ENCODE peak calls at places on chromosomes 7 and 10, in eight cellular contexts. Q, Z, B, S, Y, V, D and K are unnamed samples.

GRCh38 chr7:138992052-138992531 is 10.9 kb upstream of the KIAA1549 start:
- DNase-seq in Q (no peak), Z (peak), B (no peak), S (no peak), Y (no peak), V (no peak), D (peak), K (peak)

GRCh38 chr10:46551701-46552525 is 4.5 kb downstream of the GPRIN2 start:
- DNase-seq in Q (no peak), Z (no peak), B (no peak), S (no peak), Y (no peak), V (no peak), D (no peak), K (no peak)

GRCh38 chr10:45421231-45422097 is 47.4 kb downstream of the ALOX5 start:
- DNase-seq in Q (peak), Z (no peak), B (no peak), S (peak), Y (no peak), V (no peak), D (no peak), K (no peak)

GRCh38 chr7:124257638-124258308 is 224.9 kb upstream of the TMEM229A start:
- DNase-seq in Q (no peak), Z (no peak), B (no peak), S (peak), Y (no peak), V (no peak), D (no peak), K (peak)

GRCh38 chr10:45624724-45625123 is 47.8 kb downstream of the ZFAND4 start:
- DNase-seq in Q (no peak), Z (no peak), B (no peak), S (no peak), Y (no peak), V (no peak), D (no peak), K (no peak)

GRCh38 chr10:13354783-13355182 is 6.7 kb upstream of the SEPHS1 start:
- DNase-seq in Q (no peak), Z (no peak), B (no peak), S (no peak), Y (no peak), V (no peak), D (no peak), K (no peak)

GRCh38 chr10:131015271-131015670 is 296.2 kb downstream of the TCERG1L start:
- DNase-seq in Q (no peak), Z (no peak), B (no peak), S (no peak), Y (no peak), V (no peak), D (no peak), K (no peak)

GRCh38 chr10:111766464-111766863 is 417.1 kb downstream of the GPAM start:
- DNase-seq in Q (no peak), Z (no peak), B (no peak), S (no peak), Y (no peak), V (no peak), D (no peak), K (no peak)

GRCh38 chr7:88927-89921 is 103.1 kb upstream of the FAM20C start:
- DNase-seq in Q (no peak), Z (peak), B (no peak), S (no peak), Y (peak), V (no peak), D (peak), K (peak)

GRCh38 chr7:64869912-64870562 is 33.0 kb upstream of the ZNF273 start:
- DNase-seq in Q (no peak), Z (no peak), B (no peak), S (no peak), Y (no peak), V (no peak), D (no peak), K (no peak)

GRCh38 chr7:47648301-47648900 is 66.5 kb upstream of the TNS3 start:
- DNase-seq in Q (no peak), Z (no peak), B (no peak), S (no peak), Y (no peak), V (no peak), D (peak), K (peak)

GRCh38 chr10:71290331-71290730 is 28.7 kb upstream of the SLC29A3 start:
- DNase-seq in Q (no peak), Z (no peak), B (no peak), S (no peak), Y (no peak), V (no peak), D (no peak), K (no peak)

GRCh38 chr10:102759497-102760210 is 15.9 kb downstream of the WBP1L start:
- DNase-seq in Q (no peak), Z (no peak), B (no peak), S (no peak), Y (no peak), V (no peak), D (no peak), K (no peak)

GRCh38 chr10:3898821-3899220 is 113.8 kb upstream of the KLF6 start:
- DNase-seq in Q (no peak), Z (no peak), B (no peak), S (no peak), Y (no peak), V (no peak), D (no peak), K (no peak)

GRCh38 chr10:21532694-21533576 is 1.1 kb upstream of the MLLT10 start:
- DNase-seq in Q (no peak), Z (no peak), B (no peak), S (no peak), Y (no peak), V (no peak), D (peak), K (peak)

GRCh38 chr7:11452491-11452890 is 379.5 kb downstream of the THSD7A start:
- DNase-seq in Q (no peak), Z (no peak), B (no peak), S (no peak), Y (no peak), V (no peak), D (no peak), K (no peak)

GRCh38 chr10:115558252-115558651 is 465.1 kb downstream of the ATRNL1 start:
- DNase-seq in Q (no peak), Z (no peak), B (no peak), S (no peak), Y (no peak), V (no peak), D (no peak), K (no peak)

GRCh38 chr7:33905389-33906032 is at the start of gene BMPER:
- DNase-seq in Q (no peak), Z (no peak), B (peak), S (no peak), Y (peak), V (peak), D (peak), K (peak)

GRCh38 chr10:113550365-113550764 is 2.5 kb upstream of the HABP2 start:
- DNase-seq in Q (no peak), Z (no peak), B (no peak), S (no peak), Y (peak), V (no peak), D (peak), K (peak)

GRCh38 chr7:133349101-133349500 is 96.2 kb downstream of the EXOC4 start:
- DNase-seq in Q (no peak), Z (no peak), B (no peak), S (no peak), Y (no peak), V (no peak), D (no peak), K (no peak)

GRCh38 chr10:29067161-29067560 is 221.7 kb upstream of the LYZL1 start:
- DNase-seq in Q (no peak), Z (no peak), B (no peak), S (no peak), Y (no peak), V (no peak), D (peak), K (peak)

GRCh38 chr7:519974-520458 is 370 bp upstream of the PDGFA start:
- DNase-seq in Q (no peak), Z (no peak), B (no peak), S (peak), Y (peak), V (peak), D (peak), K (peak)

GRCh38 chr7:150940446-150941102 is 37.5 kb downstream of the KCNH2 start:
- DNase-seq in Q (no peak), Z (no peak), B (no peak), S (no peak), Y (no peak), V (peak), D (no peak), K (no peak)

GRCh38 chr7:1674161-1675035 is 4.3 kb downstream of the ELFN1 start:
- DNase-seq in Q (no peak), Z (no peak), B (no peak), S (no peak), Y (no peak), V (no peak), D (no peak), K (no peak)

GRCh38 chr7:40829201-40829600 is 694.4 kb downstream of the SUGCT start:
- DNase-seq in Q (no peak), Z (no peak), B (no peak), S (no peak), Y (no peak), V (no peak), D (no peak), K (no peak)

GRCh38 chr7:156942708-156943090 is 6.8 kb upstream of the NOM1 start:
- DNase-seq in Q (no peak), Z (no peak), B (no peak), S (peak), Y (no peak), V (no peak), D (no peak), K (peak)

GRCh38 chr10:7789390-7789789 is 1.4 kb downstream of the ATP5F1C start:
- DNase-seq in Q (no peak), Z (no peak), B (no peak), S (no peak), Y (peak), V (peak), D (no peak), K (peak)

GRCh38 chr7:157568785-157569584 is 232.2 kb downstream of the DNAJB6 start:
- DNase-seq in Q (peak), Z (no peak), B (peak), S (no peak), Y (peak), V (peak), D (peak), K (peak)

GRCh38 chr7:7642081-7642480 is 1.5 kb downstream of the UMAD1 start:
- DNase-seq in Q (no peak), Z (no peak), B (no peak), S (no peak), Y (no peak), V (no peak), D (no peak), K (no peak)

GRCh38 chr7:104207731-104208420 is at the start of gene ORC5:
- DNase-seq in Q (peak), Z (peak), B (peak), S (peak), Y (peak), V (peak), D (peak), K (peak)

GRCh38 chr7:98908585-98908984 is 30.3 kb downstream of the TRRAP start:
- DNase-seq in Q (no peak), Z (no peak), B (no peak), S (no peak), Y (no peak), V (no peak), D (no peak), K (no peak)

GRCh38 chr7:111138196-111138569 is 47.3 kb downstream of the LRRN3 start:
- DNase-seq in Q (no peak), Z (no peak), B (no peak), S (peak), Y (peak), V (no peak), D (peak), K (peak)

GRCh38 chr10:86583983-86584382 is 62.4 kb upstream of the WAPL start:
- DNase-seq in Q (no peak), Z (no peak), B (no peak), S (no peak), Y (no peak), V (no peak), D (no peak), K (no peak)

GRCh38 chr7:101555269-101555920 is 73.7 kb downstream of the MYL10 start:
- DNase-seq in Q (no peak), Z (no peak), B (no peak), S (peak), Y (no peak), V (no peak), D (no peak), K (no peak)

GRCh38 chr7:148662646-148663045 is 36.1 kb upstream of the CUL1 start:
- DNase-seq in Q (no peak), Z (no peak), B (no peak), S (no peak), Y (no peak), V (no peak), D (peak), K (peak)

GRCh38 chr10:114412907-114413386 is 8.6 kb upstream of the AFAP1L2 start:
- DNase-seq in Q (no peak), Z (no peak), B (no peak), S (no peak), Y (peak), V (no peak), D (peak), K (peak)

GRCh38 chr10:132847856-132848255 is 61.9 kb upstream of the NKX6-2 start:
- DNase-seq in Q (no peak), Z (no peak), B (no peak), S (no peak), Y (no peak), V (no peak), D (no peak), K (no peak)